ENCODE peak calls at places on chromosomes 11 and 22, in five cellular contexts. One of them, this sample, is unnamed.
A peak's percentile ranks its signal among the peaks of the same experiment; 100 is the strongest.

GRCh38 chr22:49169074-49169744 is 658.5 kb downstream of the BRD1 start:
- DNase-seq in A549: no peak
- DNase-seq in GM12878: no peak
- DNase-seq in K562: no peak
- DNase-seq in HepG2: no peak
- DNase-seq in this sample: no peak

GRCh38 chr11:86741489-86742435 is 58.6 kb upstream of the PRSS23 start:
- DNase-seq in A549: peak; percentile 94
- DNase-seq in GM12878: no peak
- DNase-seq in K562: no peak
- DNase-seq in HepG2: peak; percentile 81
- DNase-seq in this sample: no peak

GRCh38 chr11:19555266-19555665 is 157.4 kb upstream of the NAV2 start:
- DNase-seq in A549: no peak
- DNase-seq in GM12878: no peak
- DNase-seq in K562: no peak
- DNase-seq in HepG2: no peak
- DNase-seq in this sample: no peak

GRCh38 chr11:19953909-19954308 is 206.4 kb downstream of the DBX1 start:
- DNase-seq in A549: peak; percentile 81
- DNase-seq in GM12878: no peak
- DNase-seq in K562: no peak
- DNase-seq in HepG2: peak; percentile 93
- DNase-seq in this sample: no peak

GRCh38 chr22:46245515-46245914 is 4.6 kb downstream of the CDPF1 start:
- DNase-seq in A549: no peak
- DNase-seq in GM12878: no peak
- DNase-seq in K562: no peak
- DNase-seq in HepG2: no peak
- DNase-seq in this sample: no peak

GRCh38 chr22:19483481-19484244 is 3.9 kb downstream of the CDC45 start:
- DNase-seq in A549: no peak
- DNase-seq in GM12878: no peak
- DNase-seq in K562: no peak
- DNase-seq in HepG2: no peak
- DNase-seq in this sample: no peak

GRCh38 chr11:111851636-111852035 is 19.7 kb downstream of the ALG9 start:
- DNase-seq in A549: no peak
- DNase-seq in GM12878: no peak
- DNase-seq in K562: no peak
- DNase-seq in HepG2: peak; percentile 14
- DNase-seq in this sample: no peak

GRCh38 chr11:17498475-17498874 is 21.8 kb upstream of the ABCC8 start:
- DNase-seq in A549: no peak
- DNase-seq in GM12878: no peak
- DNase-seq in K562: peak; percentile 45
- DNase-seq in HepG2: no peak
- DNase-seq in this sample: peak; percentile 47

GRCh38 chr11:104159356-104159755 is 4.6 kb downstream of the PDGFD start:
- DNase-seq in A549: no peak
- DNase-seq in GM12878: no peak
- DNase-seq in K562: no peak
- DNase-seq in HepG2: no peak
- DNase-seq in this sample: no peak

GRCh38 chr11:118804094-118804493 is 13.1 kb upstream of the DDX6 start:
- DNase-seq in A549: no peak
- DNase-seq in GM12878: no peak
- DNase-seq in K562: no peak
- DNase-seq in HepG2: no peak
- DNase-seq in this sample: no peak

GRCh38 chr11:73236879-73237278 is 18.8 kb downstream of the P2RY2 start:
- DNase-seq in A549: peak; percentile 63
- DNase-seq in GM12878: no peak
- DNase-seq in K562: peak; percentile 54
- DNase-seq in HepG2: peak; percentile 57
- DNase-seq in this sample: peak; percentile 83

GRCh38 chr11:31804439-31805036 is 6.6 kb downstream of the PAX6 start:
- DNase-seq in A549: no peak
- DNase-seq in GM12878: no peak
- DNase-seq in K562: no peak
- DNase-seq in HepG2: no peak
- DNase-seq in this sample: peak; percentile 39

GRCh38 chr11:72721689-72722049 is 30.5 kb downstream of the ARAP1 start:
- DNase-seq in A549: no peak
- DNase-seq in GM12878: no peak
- DNase-seq in K562: no peak
- DNase-seq in HepG2: no peak
- DNase-seq in this sample: no peak

GRCh38 chr11:78344676-78345075 is 72.9 kb downstream of the GAB2 start:
- DNase-seq in A549: no peak
- DNase-seq in GM12878: no peak
- DNase-seq in K562: no peak
- DNase-seq in HepG2: no peak
- DNase-seq in this sample: no peak

GRCh38 chr22:30015229-30015797 is 65.0 kb upstream of the HORMAD2 start:
- DNase-seq in A549: no peak
- DNase-seq in GM12878: no peak
- DNase-seq in K562: no peak
- DNase-seq in HepG2: no peak
- DNase-seq in this sample: no peak

GRCh38 chr22:47417699-47418098 is 655.2 kb downstream of the TBC1D22A start:
- DNase-seq in A549: no peak
- DNase-seq in GM12878: no peak
- DNase-seq in K562: no peak
- DNase-seq in HepG2: no peak
- DNase-seq in this sample: no peak

GRCh38 chr22:19121631-19122142 is 525 bp downstream of the DGCR2 start:
- DNase-seq in A549: peak; percentile 19
- DNase-seq in GM12878: no peak
- DNase-seq in K562: peak; percentile 98
- DNase-seq in HepG2: no peak
- DNase-seq in this sample: peak; percentile 49

GRCh38 chr11:111557425-111558111 is 17.0 kb downstream of the LAYN start:
- DNase-seq in A549: peak; percentile 53
- DNase-seq in GM12878: no peak
- DNase-seq in K562: no peak
- DNase-seq in HepG2: peak; percentile 14
- DNase-seq in this sample: no peak

GRCh38 chr11:37957717-37958116 is 1359.7 kb upstream of the RAG2 start:
- DNase-seq in A549: no peak
- DNase-seq in GM12878: no peak
- DNase-seq in K562: no peak
- DNase-seq in HepG2: no peak
- DNase-seq in this sample: no peak

GRCh38 chr22:40426671-40427070 is 56.3 kb downstream of the SGSM3 start:
- DNase-seq in A549: no peak
- DNase-seq in GM12878: no peak
- DNase-seq in K562: no peak
- DNase-seq in HepG2: no peak
- DNase-seq in this sample: no peak

GRCh38 chr22:27323646-27324045 is 477.9 kb downstream of the MN1 start:
- DNase-seq in A549: no peak
- DNase-seq in GM12878: no peak
- DNase-seq in K562: no peak
- DNase-seq in HepG2: no peak
- DNase-seq in this sample: no peak

GRCh38 chr11:110434952-110435779 is 5.4 kb downstream of the FDX1 start:
- DNase-seq in A549: peak; percentile 25
- DNase-seq in GM12878: no peak
- DNase-seq in K562: no peak
- DNase-seq in HepG2: peak; percentile 15
- DNase-seq in this sample: peak; percentile 21

GRCh38 chr11:108167624-108168023 is 46.3 kb downstream of the ACAT1 start:
- DNase-seq in A549: no peak
- DNase-seq in GM12878: no peak
- DNase-seq in K562: no peak
- DNase-seq in HepG2: no peak
- DNase-seq in this sample: no peak

GRCh38 chr11:95269402-95269801 is 38.4 kb upstream of the SESN3 start:
- DNase-seq in A549: no peak
- DNase-seq in GM12878: no peak
- DNase-seq in K562: no peak
- DNase-seq in HepG2: no peak
- DNase-seq in this sample: no peak

DNA sequence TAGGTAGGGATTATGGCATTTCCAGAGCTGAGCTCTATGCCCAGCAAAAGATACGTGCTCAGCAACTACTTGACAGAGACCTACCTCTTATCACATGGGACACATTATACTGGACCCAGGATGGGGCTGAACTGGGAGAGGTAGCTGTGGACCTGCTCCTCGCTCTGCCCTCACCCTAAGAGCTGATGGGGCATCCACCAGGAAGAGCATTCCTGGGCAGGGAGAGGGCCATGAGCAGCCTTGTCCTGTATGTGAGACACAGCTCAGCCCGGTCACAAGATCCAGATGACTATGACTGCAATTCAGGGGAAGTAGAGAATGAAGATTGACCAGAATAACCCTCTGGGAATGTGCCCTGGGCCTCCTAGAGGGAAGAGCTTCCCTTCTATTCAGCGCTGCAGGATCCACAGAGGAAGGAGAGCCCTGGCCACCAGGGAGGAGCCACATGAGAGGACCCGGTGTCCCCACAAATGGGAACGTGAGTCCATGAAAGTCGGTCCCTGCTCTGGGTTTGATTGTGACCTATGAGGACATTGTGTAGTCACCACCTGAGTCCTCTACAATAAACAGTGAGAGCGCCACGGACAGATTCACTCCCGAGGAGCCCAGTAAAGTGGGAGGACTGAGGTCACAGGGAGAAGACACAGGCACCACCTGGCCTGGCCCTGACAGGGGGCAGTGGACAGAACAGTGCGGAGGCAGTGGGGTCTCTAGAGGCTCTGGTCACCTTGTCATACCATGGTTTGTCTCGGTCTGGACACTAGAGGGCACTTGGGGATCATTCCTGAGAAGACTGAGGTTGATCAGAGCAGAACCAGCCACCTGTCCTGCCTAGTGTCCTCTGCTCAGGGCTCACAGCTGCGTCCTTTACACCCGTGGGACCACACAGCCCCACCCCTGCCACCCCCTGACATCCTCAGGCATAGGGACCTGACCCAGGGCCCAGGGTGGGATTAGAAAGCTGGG is 99.5 kb downstream of the ZNF280B start:
- DNase-seq in A549: peak; percentile 33
- DNase-seq in GM12878: no peak
- DNase-seq in K562: peak; percentile 86
- DNase-seq in HepG2: peak; percentile 45
- DNase-seq in this sample: peak; percentile 51
- TF ChIP-seq ESRRA in A549: no peak
- TF ChIP-seq ESRRA in GM12878: no peak
- TF ChIP-seq ESRRA in K562: peak; percentile 55
- TF ChIP-seq ESRRA in HepG2: no peak
- TF ChIP-seq ESRRA in this sample: no peak

GRCh38 chr11:125328181-125328580 is 163.6 kb downstream of the PKNOX2 start:
- DNase-seq in A549: no peak
- DNase-seq in GM12878: no peak
- DNase-seq in K562: no peak
- DNase-seq in HepG2: no peak
- DNase-seq in this sample: no peak

GRCh38 chr11:125326126-125326525 is 161.6 kb downstream of the PKNOX2 start:
- DNase-seq in A549: no peak
- DNase-seq in GM12878: no peak
- DNase-seq in K562: no peak
- DNase-seq in HepG2: no peak
- DNase-seq in this sample: no peak

GRCh38 chr11:125330462-125331325 is 165.4 kb downstream of the FEZ1 start:
- DNase-seq in A549: no peak
- DNase-seq in GM12878: no peak
- DNase-seq in K562: no peak
- DNase-seq in HepG2: no peak
- DNase-seq in this sample: no peak

GRCh38 chr11:125329786-125330185 is 165.2 kb downstream of the PKNOX2 start:
- DNase-seq in A549: no peak
- DNase-seq in GM12878: no peak
- DNase-seq in K562: no peak
- DNase-seq in HepG2: no peak
- DNase-seq in this sample: no peak

GRCh38 chr11:125327494-125328130 is 163.1 kb downstream of the PKNOX2 start:
- DNase-seq in A549: no peak
- DNase-seq in GM12878: no peak
- DNase-seq in K562: no peak
- DNase-seq in HepG2: no peak
- DNase-seq in this sample: no peak
- TF ChIP-seq ESRRA in A549: no peak
- TF ChIP-seq ESRRA in GM12878: no peak
- TF ChIP-seq ESRRA in K562: no peak
- TF ChIP-seq ESRRA in HepG2: no peak
- TF ChIP-seq ESRRA in this sample: no peak

DNA sequence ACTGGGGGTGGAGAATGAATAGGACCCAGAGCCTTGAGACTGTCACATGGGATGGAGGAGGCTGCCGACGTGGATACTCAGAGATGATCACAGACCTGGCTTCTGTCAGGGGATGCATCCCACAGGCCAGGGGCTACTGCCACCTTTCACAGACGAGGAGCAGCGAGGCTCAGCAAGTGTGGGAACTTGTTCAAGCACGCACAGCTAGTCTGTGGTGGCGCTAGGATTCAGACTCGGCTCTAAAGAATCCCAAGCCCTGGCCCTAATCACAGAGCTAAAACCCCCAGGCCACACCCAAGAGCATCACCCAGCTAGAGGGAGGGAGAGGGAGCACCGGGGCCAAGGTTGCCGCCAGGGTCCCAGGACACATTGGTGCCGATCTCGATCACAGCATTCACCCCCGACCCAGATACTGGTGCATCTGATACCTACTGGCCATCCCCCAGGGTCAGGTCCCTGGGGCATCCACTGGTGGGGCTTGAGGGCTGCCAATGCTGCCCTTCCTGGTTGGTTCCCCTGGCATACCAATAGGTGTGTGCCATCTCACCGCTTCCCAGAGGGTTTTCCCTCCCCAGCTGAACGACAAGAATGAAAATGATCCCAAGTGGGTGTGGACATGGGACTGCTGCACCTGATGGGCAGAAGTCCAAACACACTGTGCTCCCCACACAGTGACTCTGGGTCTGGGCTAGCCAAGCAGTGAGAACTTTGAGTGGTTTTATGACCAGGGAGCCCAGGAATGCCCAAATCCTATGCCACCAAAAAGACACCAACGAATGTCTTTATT is 6.2 kb downstream of the CHST1 start:
- DNase-seq in A549: no peak
- DNase-seq in GM12878: no peak
- DNase-seq in K562: no peak
- DNase-seq in HepG2: no peak
- DNase-seq in this sample: no peak
- TF ChIP-seq ESRRA in A549: no peak
- TF ChIP-seq ESRRA in GM12878: no peak
- TF ChIP-seq ESRRA in K562: no peak
- TF ChIP-seq ESRRA in HepG2: no peak
- TF ChIP-seq ESRRA in this sample: no peak

GRCh38 chr11:46319074-46319453 is 28.2 kb upstream of the DGKZ start:
- DNase-seq in A549: no peak
- DNase-seq in GM12878: no peak
- DNase-seq in K562: no peak
- DNase-seq in HepG2: no peak
- DNase-seq in this sample: no peak

GRCh38 chr11:46321757-46322156 is 25.5 kb upstream of the DGKZ start:
- DNase-seq in A549: no peak
- DNase-seq in GM12878: no peak
- DNase-seq in K562: no peak
- DNase-seq in HepG2: no peak
- DNase-seq in this sample: no peak

GRCh38 chr11:46315033-46315738 is 32.1 kb upstream of the DGKZ start:
- DNase-seq in A549: peak; percentile 87
- DNase-seq in GM12878: no peak
- DNase-seq in K562: peak; percentile 93
- DNase-seq in HepG2: peak; percentile 57
- DNase-seq in this sample: peak; percentile 95

GRCh38 chr11:46315783-46316563 is 31.3 kb upstream of the DGKZ start:
- DNase-seq in A549: no peak
- DNase-seq in GM12878: no peak
- DNase-seq in K562: no peak
- DNase-seq in HepG2: no peak
- DNase-seq in this sample: no peak
- TF ChIP-seq ESRRA in A549: no peak
- TF ChIP-seq ESRRA in GM12878: no peak
- TF ChIP-seq ESRRA in K562: no peak
- TF ChIP-seq ESRRA in HepG2: no peak
- TF ChIP-seq ESRRA in this sample: no peak

This sample was measured in WTC11.